ENCODE peak calls at places on chromosome 21, in four cellular contexts. U is endothelial cell of umbilical vein, F is K562, Q is A549. S is an unnamed sample.

GRCh38 chr21:35925497-35925896 is 134.8 kb downstream of the SETD4 start:
- DNase-seq in U (peak; percentile 96), F (peak; percentile 59), Q (no peak), S (peak; percentile 51)

GRCh38 chr21:36511484-36512227 is 31.7 kb upstream of the CLDN14 start:
- DNase-seq in F (no peak), U (peak; percentile 78), Q (no peak), S (no peak)

GRCh38 chr21:29181799-29182470 is 51.5 kb downstream of the MAP3K7CL start:
- DNase-seq in U (peak; percentile 90), F (no peak), Q (peak; percentile 64), S (no peak)

GRCh38 chr21:36917487-36918158 is 48.8 kb downstream of the HLCS start:
- DNase-seq in Q (peak; percentile 84), U (peak; percentile 54), F (no peak), S (peak; percentile 17)

GRCh38 chr21:43337901-43338655 is 88.9 kb downstream of the SIK1 start:
- DNase-seq in U (no peak), Q (no peak), F (no peak), S (no peak)

GRCh38 chr21:35579520-35580293 is 480.6 kb downstream of the SETD4 start:
- DNase-seq in Q (no peak), U (no peak), F (no peak), S (no peak)

GRCh38 chr21:36846624-36847023 is 119.8 kb downstream of the HLCS start:
- DNase-seq in U (no peak), F (no peak), Q (peak; percentile 29), S (no peak)

GRCh38 chr21:14737922-14738321 is 191.8 kb upstream of the SAMSN1 start:
- DNase-seq in U (peak; percentile 62), Q (peak; percentile 63), F (peak; percentile 39), S (peak; percentile 80)

GRCh38 chr21:37006243-37006520 is 320 bp upstream of the RIPPLY3 start:
- DNase-seq in Q (no peak), F (no peak), U (no peak), S (no peak)

GRCh38 chr21:42991992-42992740 is 17.8 kb downstream of the PKNOX1 start:
- DNase-seq in U (peak; percentile 53), Q (no peak), F (peak; percentile 49), S (peak; percentile 57)

GRCh38 chr21:39660191-39660590 is 47.5 kb downstream of the B3GALT5 start:
- DNase-seq in Q (no peak), U (peak; percentile 17), F (no peak), S (no peak)

GRCh38 chr21:36436829-36437744 is 42.8 kb downstream of the CLDN14 start:
- DNase-seq in Q (no peak), U (no peak), F (no peak), S (peak; percentile 46)

GRCh38 chr21:34841154-34841553 is 172.4 kb downstream of the CLIC6 start:
- DNase-seq in U (no peak), Q (no peak), F (no peak), S (no peak)

GRCh38 chr21:15408089-15408488 is 321.7 kb upstream of the USP25 start:
- DNase-seq in U (no peak), F (no peak), Q (no peak), S (no peak)

GRCh38 chr21:35989185-35989735 is 71.1 kb downstream of the SETD4 start:
- DNase-seq in U (no peak), F (no peak), Q (no peak), S (no peak)

GRCh38 chr21:16535100-16535418 is 805.3 kb downstream of the USP25 start:
- DNase-seq in U (peak; percentile 61), F (no peak), Q (peak; percentile 82), S (no peak)

GRCh38 chr21:39788383-39788782 is 43.4 kb downstream of the IGSF5 start:
- DNase-seq in Q (peak; percentile 72), F (peak; percentile 34), U (peak; percentile 70), S (peak; percentile 13)

GRCh38 chr21:41147096-41147978 is 20.6 kb upstream of the BACE2 start:
- DNase-seq in F (no peak), U (no peak), Q (no peak), S (no peak)

GRCh38 chr21:35904995-35905972 is 155.0 kb downstream of the SETD4 start:
- DNase-seq in U (peak; percentile 56), Q (no peak), F (no peak), S (no peak)

GRCh38 chr21:41813226-41813625 is 46.4 kb upstream of the RIPK4 start:
- DNase-seq in U (no peak), F (no peak), Q (no peak), S (no peak)

DNA sequence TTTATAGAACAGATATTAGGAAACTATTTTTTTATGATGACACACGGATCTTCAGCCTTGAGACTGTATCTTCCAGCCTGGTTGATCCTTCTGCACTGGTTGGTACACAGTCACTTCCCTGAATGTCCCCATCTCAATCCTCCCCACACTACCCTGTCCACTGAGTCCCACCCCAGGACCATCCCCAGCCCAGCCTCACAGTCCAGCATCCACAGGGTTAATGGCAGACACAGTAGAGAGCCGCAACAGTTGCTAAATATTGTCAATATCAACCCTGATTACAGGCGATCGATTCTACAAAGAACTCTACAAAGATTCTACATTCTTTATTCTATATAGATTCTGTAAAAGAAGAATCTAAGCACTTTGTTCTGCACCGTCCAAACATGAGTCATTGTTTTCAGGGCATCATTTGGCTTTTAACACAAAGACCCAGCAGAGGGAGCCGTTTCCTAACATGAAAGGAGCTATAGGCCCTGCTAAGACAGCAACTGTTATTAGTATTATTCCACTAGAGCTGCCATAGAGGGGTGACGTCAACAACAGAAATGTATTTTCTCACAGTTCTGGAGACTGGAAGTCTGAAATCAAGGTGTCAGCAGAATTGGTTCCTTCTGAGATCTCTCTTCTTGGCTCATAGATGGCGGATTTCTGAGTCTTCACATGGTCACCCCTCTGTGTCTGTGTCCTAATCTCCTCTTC is 30.1 kb upstream of the IFNAR2 start:
- DNase-seq in F (peak; percentile 77), Q (peak; percentile 86), U (peak; percentile 95), S (peak; percentile 88)
- TF ChIP-seq MAX in F (no peak), Q (no peak), U (no peak), S (peak; percentile 14)

GRCh38 chr21:44338971-44339910 is at the start of gene CFAP410:
- DNase-seq in Q (peak; percentile 92), U (peak; percentile 96), F (peak; percentile 99), S (peak; percentile 95)
- TF ChIP-seq POLR2A in Q (peak; percentile 77), U (peak; percentile 82), F (peak; percentile 96), S (peak; percentile 94)

GRCh38 chr21:45366476-45366875 is 38.5 kb upstream of the COL18A1 start:
- DNase-seq in F (no peak), U (no peak), Q (no peak), S (no peak)

GRCh38 chr21:45365608-45366241 is 39.2 kb upstream of the COL18A1 start:
- DNase-seq in F (no peak), U (peak; percentile 42), Q (peak; percentile 73), S (no peak)

GRCh38 chr21:45363921-45364463 is 41.0 kb upstream of the COL18A1 start:
- DNase-seq in F (peak; percentile 76), U (peak; percentile 99), Q (peak; percentile 91), S (peak; percentile 67)

GRCh38 chr21:45365186-45365607 is 39.8 kb upstream of the COL18A1 start:
- DNase-seq in F (no peak), Q (no peak), U (no peak), S (no peak)

DNA sequence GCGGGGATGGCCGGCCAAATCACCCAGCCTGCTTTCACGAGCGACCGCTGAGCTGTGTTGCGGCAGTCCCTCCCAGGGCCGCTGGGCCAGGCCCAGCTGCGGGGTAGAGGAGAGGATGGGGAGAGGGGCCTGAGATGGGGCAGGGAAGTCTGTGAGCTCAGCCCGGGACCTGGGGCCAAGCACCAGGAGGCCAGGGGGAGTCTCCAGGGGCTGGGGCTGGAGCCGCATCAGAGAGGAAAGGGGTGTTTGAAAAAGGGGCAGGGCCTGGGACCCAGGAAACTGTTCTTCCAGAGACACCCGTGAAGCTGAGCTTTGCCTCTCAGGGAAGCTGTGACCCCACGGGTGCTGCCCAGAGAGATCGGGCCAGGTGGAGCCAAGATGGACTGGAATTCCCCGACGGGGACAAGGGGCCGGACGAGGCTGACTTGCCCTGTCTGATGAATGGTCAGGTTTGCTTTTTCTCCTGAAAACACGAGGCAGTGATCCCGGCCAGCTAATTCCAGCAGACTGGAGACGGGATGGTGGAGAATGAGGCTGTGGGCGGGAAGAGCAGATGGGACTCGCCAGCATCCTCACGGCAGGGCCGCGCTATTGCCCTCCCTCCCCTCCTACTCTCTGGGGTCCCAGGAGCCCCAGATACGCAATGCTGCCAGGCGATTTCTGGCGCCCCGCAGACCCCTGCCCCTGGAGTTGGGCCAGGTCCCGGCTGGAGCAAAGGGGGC is 40.3 kb upstream of the COL18A1 start:
- DNase-seq in Q (peak; percentile 54), F (no peak), U (peak; percentile 75), S (no peak)
- TF ChIP-seq MAX in Q (peak; percentile 48), F (no peak), U (no peak), S (no peak)

GRCh38 chr21:45972716-45973474 is 8.7 kb upstream of the COL6A1 start:
- DNase-seq in F (no peak), Q (no peak), U (peak; percentile 14), S (no peak)

GRCh38 chr21:45974073-45975016 is 7.2 kb upstream of the COL6A1 start:
- DNase-seq in Q (no peak), U (peak; percentile 42), F (peak; percentile 66), S (peak; percentile 53)

GRCh38 chr21:45975017-45975595 is 6.5 kb upstream of the COL6A1 start:
- DNase-seq in F (no peak), U (no peak), Q (no peak), S (no peak)

GRCh38 chr21:45972353-45972715 is 9.2 kb upstream of the COL6A1 start:
- DNase-seq in U (no peak), F (no peak), Q (no peak), S (no peak)

DNA sequence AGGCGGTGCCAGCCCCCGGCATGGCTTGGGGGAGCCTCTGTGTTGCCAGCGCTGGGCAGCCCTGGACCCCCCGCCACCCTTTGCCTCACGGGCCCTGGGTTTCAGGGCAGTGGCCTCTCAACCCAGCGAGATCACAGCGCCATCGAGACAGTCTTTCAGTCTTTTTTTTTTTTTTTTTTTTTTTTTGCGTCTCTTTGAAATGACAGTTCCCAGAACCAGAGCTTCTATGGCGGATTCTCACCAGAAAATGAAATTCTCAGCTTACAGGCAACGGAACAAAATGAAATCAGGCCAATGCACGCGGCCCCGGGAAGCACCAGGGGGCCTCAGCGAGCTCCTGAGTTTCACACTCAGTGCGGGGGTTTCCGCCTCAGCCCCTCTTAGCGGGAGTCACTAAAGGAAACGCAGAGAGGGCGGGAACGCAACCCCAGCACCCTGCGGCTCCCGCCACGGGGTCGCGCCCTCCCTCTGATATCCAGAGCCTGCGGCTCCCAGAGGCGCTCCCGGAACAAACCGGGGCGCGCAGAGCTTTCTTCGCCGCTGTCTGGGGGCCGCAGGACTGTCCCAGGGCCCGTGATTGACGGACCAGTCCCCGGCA is 8.0 kb upstream of the COL6A1 start:
- DNase-seq in F (peak; percentile 82), Q (peak; percentile 26), U (peak; percentile 77), S (peak; percentile 80)
- TF ChIP-seq POLR2A in F (no peak), Q (no peak), U (no peak), S (peak; percentile 18)

GRCh38 chr21:25879203-25879602 is 144.4 kb downstream of the GABPA start:
- DNase-seq in F (no peak), Q (no peak), U (no peak), S (no peak)

GRCh38 chr21:25878334-25878733 is 143.6 kb downstream of the GABPA start:
- DNase-seq in F (no peak), U (no peak), Q (no peak), S (no peak)

GRCh38 chr21:25885405-25885804 is 150.6 kb downstream of the GABPA start:
- DNase-seq in F (no peak), U (peak; percentile 57), Q (no peak), S (no peak)

GRCh38 chr21:25885880-25886279 is 151.1 kb downstream of the GABPA start:
- DNase-seq in Q (no peak), F (no peak), U (peak; percentile 84), S (no peak)

GRCh38 chr21:25881524-25882376 is 147.0 kb downstream of the GABPA start:
- DNase-seq in F (peak; percentile 75), Q (peak; percentile 59), U (peak; percentile 65), S (peak; percentile 57)
- TF ChIP-seq MAX in F (no peak), Q (no peak), U (no peak), S (no peak)

S was measured in NB4.